ENCODE peak calls at places on chromosomes 16 and 17, in eight cellular contexts. J is lower leg skin, D is kidney glomerular epithelial cell, I is naive B cell, X is H54, B is amniotic epithelial cell, Q is fibroblast of lung, P is left colon. U is an unnamed sample.

GRCh38 chr17:20916383-20916782 is 126.4 kb downstream of the USP22 start:
- DNase-seq in J (no peak), D (no peak), I (no peak), X (no peak), B (no peak), Q (no peak), P (no peak), U (no peak)

GRCh38 chr17:74737299-74738050 is 419 bp downstream of the RAB37 start:
- DNase-seq in J (no peak), D (no peak), I (peak), X (no peak), B (no peak), Q (no peak), P (peak), U (no peak)

GRCh38 chr17:58136669-58137279 is 11.4 kb upstream of the OR4D1 start:
- DNase-seq in J (no peak), D (no peak), I (no peak), X (no peak), B (no peak), Q (no peak), P (peak), U (no peak)

GRCh38 chr17:80187493-80187892 is 17.7 kb downstream of the CARD14 start:
- DNase-seq in J (peak), D (no peak), I (no peak), X (no peak), B (peak), Q (peak), P (peak), U (peak)

GRCh38 chr17:68910256-68910705 is 44.9 kb downstream of the ABCA8 start:
- DNase-seq in J (no peak), D (no peak), I (no peak), X (no peak), B (peak), Q (peak), P (no peak), U (no peak)

GRCh38 chr17:80545499-80545826 is 825 bp downstream of the RPTOR start:
- DNase-seq in J (no peak), D (no peak), I (no peak), X (no peak), B (peak), Q (peak), P (no peak), U (no peak)

GRCh38 chr16:57752203-57752580 is 16.6 kb downstream of the KATNB1 start:
- DNase-seq in J (no peak), D (no peak), I (no peak), X (no peak), B (no peak), Q (no peak), P (no peak), U (no peak)

GRCh38 chr17:51257150-51258081 is 2.4 kb downstream of the MBTD1 start:
- DNase-seq in J (no peak), D (no peak), I (no peak), X (no peak), B (no peak), Q (peak), P (no peak), U (no peak)

U was measured in mucosa of descending colon.